ENCODE peak calls at places on chromosome 17, in five cellular contexts. O is CD8-positive, alpha-beta memory T cell; D is AG04449; L is fibroblast of mammary gland; V is A549. M is an unnamed sample.

GRCh38 chr17:36778458-36778857 is 158.8 kb upstream of the LHX1 start:
- DNase-seq in O (no peak), D (no peak), L (no peak), V (no peak), M (no peak)

GRCh38 chr17:61568219-61569072 is 22.6 kb downstream of the NACA2 start:
- DNase-seq in O (no peak), D (no peak), L (no peak), V (peak), M (peak)

GRCh38 chr17:77437017-77437416 is 296.2 kb downstream of the SEC14L1 start:
- DNase-seq in O (no peak), D (peak), L (peak), V (no peak), M (no peak)

GRCh38 chr17:40611840-40612509 is 35.6 kb downstream of the SMARCE1 start:
- DNase-seq in O (no peak), D (no peak), L (no peak), V (no peak), M (no peak)

GRCh38 chr17:66348605-66349165 is 46.3 kb downstream of the PRKCA start:
- DNase-seq in O (no peak), D (peak), L (peak), V (peak), M (peak)

GRCh38 chr17:4545217-4545951 is 9.8 kb downstream of the MYBBP1A start:
- DNase-seq in O (no peak), D (no peak), L (no peak), V (no peak), M (no peak)

GRCh38 chr17:34408439-34408838 is 45.4 kb upstream of the CCL1 start:
- DNase-seq in O (no peak), D (no peak), L (no peak), V (no peak), M (no peak)

GRCh38 chr17:50076591-50077235 is 18.4 kb upstream of the PDK2 start:
- DNase-seq in O (no peak), D (no peak), L (no peak), V (no peak), M (no peak)

GRCh38 chr17:16568541-16569357 is at the start of gene ZNF287:
- DNase-seq in O (peak), D (peak), L (peak), V (peak), M (peak)

GRCh38 chr17:43905400-43905984 is 1.8 kb downstream of the MPP2 start:
- DNase-seq in O (no peak), D (no peak), L (no peak), V (no peak), M (no peak)
- H3K4me3 ChIP-seq in O (no peak), D (no peak), L (no peak), V (no peak), M (no peak)

DNA sequence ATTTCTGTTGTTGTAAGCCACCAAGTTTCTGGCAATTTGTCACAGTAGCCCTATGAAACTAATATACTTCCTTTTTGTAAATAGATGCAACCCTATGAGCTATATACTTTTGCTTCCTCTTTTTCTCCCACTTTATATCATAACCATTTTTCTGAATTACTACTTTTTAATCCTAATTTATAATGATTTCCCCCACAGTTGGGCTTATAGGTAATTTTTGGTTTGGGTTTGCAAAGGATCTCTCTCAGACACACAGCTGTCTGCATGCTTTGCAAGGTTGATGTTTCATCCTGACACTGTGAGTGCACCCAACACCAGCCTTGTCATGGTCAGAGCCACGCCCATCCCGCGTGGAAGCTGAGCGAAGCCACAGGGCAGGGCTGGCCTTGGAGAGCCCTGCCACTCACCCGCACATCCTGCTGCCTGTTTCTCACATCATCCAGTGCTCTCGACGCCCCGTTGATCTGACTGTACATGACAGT is 5.7 kb downstream of the TRIM25 start:
- DNase-seq in O (no peak), D (no peak), L (no peak), V (peak), M (peak)
- H3K4me3 ChIP-seq in O (no peak), D (no peak), L (no peak), V (no peak), M (no peak)

DNA sequence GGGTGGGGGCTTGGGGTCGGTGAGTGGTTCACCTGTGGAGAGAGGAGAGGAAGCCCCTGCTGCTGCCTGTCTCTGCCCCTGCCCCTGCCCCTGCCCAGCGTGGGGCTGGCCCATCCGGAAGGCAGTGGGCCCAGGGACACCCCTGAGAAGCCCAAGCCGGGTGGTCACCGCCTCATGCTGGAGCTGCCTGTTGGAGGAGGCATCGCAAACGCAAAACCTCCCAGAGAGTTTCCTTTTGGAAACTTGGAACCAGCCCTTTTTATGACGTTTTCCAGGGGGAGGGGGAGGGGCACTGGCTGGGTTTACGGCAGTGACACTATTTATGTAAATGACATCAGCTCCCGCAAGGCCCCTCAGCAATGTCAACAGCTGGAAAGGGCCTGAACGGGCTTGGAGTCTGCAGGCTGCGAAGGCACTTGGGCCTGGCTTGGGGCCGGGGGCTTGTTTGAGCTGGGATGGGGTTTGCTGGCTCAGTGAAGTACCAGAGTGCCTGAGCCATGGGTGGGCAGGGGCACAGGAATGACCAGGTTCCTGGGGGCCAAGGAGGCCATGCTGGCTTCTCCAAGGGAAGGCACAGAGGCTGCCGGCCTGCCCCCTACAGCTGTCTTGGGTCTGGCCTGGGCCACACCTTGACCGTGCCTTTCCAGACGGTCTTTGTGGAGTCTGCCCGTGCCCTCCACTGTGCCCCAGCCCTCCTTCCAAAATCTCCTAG is 219.5 kb downstream of the NTN1 start:
- DNase-seq in O (no peak), D (no peak), L (peak), V (peak), M (no peak)
- H3K4me3 ChIP-seq in O (peak), D (no peak), L (no peak), V (peak), M (no peak)

GRCh38 chr17:3048727-3049471 is 14.5 kb downstream of the OR1D5 start:
- DNase-seq in O (peak), D (peak), L (peak), V (peak), M (peak)

GRCh38 chr17:3043737-3044365 is 19.6 kb downstream of the OR1D5 start:
- DNase-seq in O (no peak), D (no peak), L (peak), V (peak), M (no peak)

GRCh38 chr17:3046753-3047152 is 16.7 kb downstream of the OR1D5 start:
- DNase-seq in O (no peak), D (no peak), L (no peak), V (no peak), M (no peak)

DNA sequence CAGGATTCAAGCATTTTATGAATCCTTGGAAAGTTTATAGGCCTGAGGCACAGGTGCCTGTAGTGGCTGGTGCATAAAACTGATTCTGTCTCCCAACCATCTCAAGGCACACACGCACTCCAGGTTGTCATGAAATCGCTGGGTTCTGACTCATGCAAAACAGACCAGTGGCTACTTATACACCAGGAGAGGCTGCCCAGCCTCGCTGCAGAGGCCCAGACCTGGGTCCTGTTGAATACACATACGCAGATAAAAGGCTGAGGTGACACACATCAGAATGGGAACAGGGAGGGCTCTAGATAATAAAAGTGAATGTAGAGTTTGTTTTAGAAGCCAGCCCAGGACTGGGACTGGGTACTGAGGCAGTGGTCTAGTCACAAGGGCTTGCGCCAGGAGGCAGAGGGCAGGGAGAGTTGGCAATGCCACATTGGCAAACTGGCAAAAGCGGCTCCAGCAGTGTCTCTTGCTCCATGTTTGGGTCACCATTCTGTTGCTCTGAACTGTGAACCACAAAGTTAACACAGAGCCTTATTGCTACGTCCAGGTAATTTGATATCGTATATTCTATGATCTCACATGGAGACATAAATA is 13.6 kb downstream of the OR1D5 start:
- DNase-seq in O (no peak), D (no peak), L (peak), V (no peak), M (peak)
- H3K4me3 ChIP-seq in O (no peak), D (no peak), L (no peak), V (peak), M (peak)

GRCh38 chr17:41635121-41636097 is 11.0 kb upstream of the KRT17 start:
- DNase-seq in O (no peak), D (no peak), L (no peak), V (no peak), M (no peak)
- H3K4me3 ChIP-seq in O (no peak), D (no peak), L (no peak), V (no peak), M (no peak)

DNA sequence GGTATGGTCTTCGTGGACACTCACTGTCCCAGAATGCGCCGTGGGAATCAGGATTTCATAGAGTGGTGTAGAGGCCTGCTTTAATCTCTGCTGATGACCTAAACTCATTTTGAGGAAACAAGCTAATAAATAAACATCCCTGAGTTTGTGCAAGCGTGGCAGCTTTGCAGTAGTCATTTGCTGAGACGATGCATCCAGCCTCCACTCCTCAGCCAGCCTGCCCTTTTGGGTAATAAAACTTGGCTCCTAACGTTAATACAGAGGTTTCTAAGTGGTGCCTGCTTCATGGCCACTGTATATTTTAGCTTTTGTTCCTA is 1.3 kb downstream of the DGKE start:
- DNase-seq in O (no peak), D (no peak), L (no peak), V (no peak), M (no peak)
- H3K4me3 ChIP-seq in O (peak), D (peak), L (peak), V (peak), M (peak)

M was measured in epithelial cell of esophagus.